ENCODE peak calls at places on chromosomes 12 and 14, in nine cellular contexts. T is MG63; G is body of pancreas; M is Panc1; N is hepatocyte; Y is mucosa of descending colon; Q is psoas muscle; J is mammary epithelial cell; I is naive thymus-derived CD4-positive, alpha-beta T cell. K is an unnamed sample. For H3K9me3, the result is how much of the 10 kb centered on the place peaks cover.

GRCh38 chr12:116628989-116629388 is 69.8 kb downstream of the MAP1LC3B2 start:
- DNase-seq in G (no peak), Y (no peak), M (no peak), Q (no peak), N (no peak), T (no peak), J (no peak), I (no peak), K (no peak)

GRCh38 chr12:107515446-107515958 is 170.1 kb upstream of the PWP1 start:
- DNase-seq in J (peak), N (peak), T (peak), M (no peak), Y (no peak), I (no peak), Q (peak), G (peak), K (no peak)

GRCh38 chr12:27844427-27845090 is 64.5 kb upstream of the MANSC4 start:
- DNase-seq in Y (no peak), N (peak), J (peak), I (no peak), M (no peak), G (peak), Q (no peak), T (no peak), K (no peak)

GRCh38 chr14:61877768-61878167 is 115.5 kb downstream of the SNAPC1 start:
- DNase-seq in Y (no peak), G (no peak), T (no peak), N (no peak), J (no peak), Q (no peak), I (no peak), M (no peak), K (no peak)

GRCh38 chr12:3130053-3130805 is 53.0 kb downstream of the TSPAN9 start:
- DNase-seq in N (no peak), J (peak), Y (no peak), Q (no peak), T (peak), G (no peak), M (no peak), I (no peak), K (no peak)

GRCh38 chr12:41514050-41514449 is 325.9 kb downstream of the PDZRN4 start:
- DNase-seq in G (no peak), J (no peak), N (no peak), I (no peak), M (no peak), Q (no peak), T (no peak), Y (no peak), K (no peak)

GRCh38 chr12:122873540-122873939 is 22.4 kb downstream of the VPS37B start:
- DNase-seq in I (no peak), T (no peak), M (no peak), G (no peak), Y (no peak), N (no peak), J (no peak), Q (no peak), K (no peak)

GRCh38 chr14:32542507-32542906 is 213.4 kb downstream of the AKAP6 start:
- DNase-seq in Y (no peak), J (no peak), N (no peak), T (no peak), Q (no peak), I (no peak), G (peak), M (no peak), K (no peak)

GRCh38 chr14:103552011-103552797 is 10.3 kb downstream of the BAG5 start:
- DNase-seq in Q (peak), Y (peak), J (peak), G (no peak), N (no peak), M (no peak), T (peak), I (no peak), K (no peak)

GRCh38 chr14:35988972-35989690 is 163.0 kb downstream of the BRMS1L start:
- DNase-seq in T (no peak), G (no peak), Y (no peak), N (no peak), I (no peak), J (peak), Q (no peak), M (no peak), K (no peak)

GRCh38 chr14:35986219-35986573 is 160.1 kb downstream of the BRMS1L start:
- DNase-seq in G (no peak), Y (no peak), I (no peak), J (no peak), M (no peak), Q (no peak), T (no peak), N (no peak), K (no peak)

GRCh38 chr14:35987731-35988130 is 161.6 kb downstream of the BRMS1L start:
- DNase-seq in I (no peak), G (no peak), M (no peak), N (no peak), J (no peak), Y (no peak), Q (no peak), T (no peak), K (no peak)

GRCh38 chr14:35988550-35988949 is 162.4 kb downstream of the BRMS1L start:
- DNase-seq in G (no peak), Y (no peak), Q (no peak), N (no peak), T (no peak), M (no peak), I (no peak), J (no peak), K (no peak)

GRCh38 chr14:35985504-35986218 is 159.5 kb downstream of the BRMS1L start:
- DNase-seq in Q (no peak), G (no peak), Y (no peak), I (no peak), J (no peak), N (no peak), M (no peak), T (no peak), K (no peak)
- H3K9me3 ChIP-seq in Q (under half), G (under half), Y (under half), I (under half), J (under half), N (under half), M (under half), T (under half), K (under half)

GRCh38 chr14:43297794-43298193 is 1209.3 kb downstream of the FSCB start:
- DNase-seq in T (no peak), I (no peak), Y (no peak), G (no peak), N (no peak), M (no peak), J (no peak), Q (no peak), K (no peak)
- H3K9me3 ChIP-seq in T (under half), I (under half), Y (under half), G (under half), N (under half), M (under half), J (under half), Q (under half), K (under half)

GRCh38 chr12:21324551-21324950 is 10.2 kb downstream of the SLCO1A2 start:
- DNase-seq in M (no peak), G (no peak), J (no peak), I (no peak), N (no peak), Y (no peak), T (no peak), Q (no peak), K (no peak)

GRCh38 chr12:21323736-21324135 is 11.0 kb downstream of the SLCO1A2 start:
- DNase-seq in N (no peak), J (no peak), M (no peak), I (no peak), Y (no peak), Q (no peak), T (no peak), G (no peak), K (no peak)

GRCh38 chr12:21334100-21334499 is 617 bp downstream of the SLCO1A2 start:
- DNase-seq in G (no peak), I (no peak), Y (no peak), T (no peak), Q (no peak), N (no peak), M (no peak), J (no peak), K (no peak)

GRCh38 chr12:21330682-21331253 is 3.9 kb downstream of the SLCO1A2 start:
- DNase-seq in J (no peak), M (no peak), G (no peak), T (no peak), Y (no peak), Q (no peak), I (no peak), N (no peak), K (no peak)

DNA sequence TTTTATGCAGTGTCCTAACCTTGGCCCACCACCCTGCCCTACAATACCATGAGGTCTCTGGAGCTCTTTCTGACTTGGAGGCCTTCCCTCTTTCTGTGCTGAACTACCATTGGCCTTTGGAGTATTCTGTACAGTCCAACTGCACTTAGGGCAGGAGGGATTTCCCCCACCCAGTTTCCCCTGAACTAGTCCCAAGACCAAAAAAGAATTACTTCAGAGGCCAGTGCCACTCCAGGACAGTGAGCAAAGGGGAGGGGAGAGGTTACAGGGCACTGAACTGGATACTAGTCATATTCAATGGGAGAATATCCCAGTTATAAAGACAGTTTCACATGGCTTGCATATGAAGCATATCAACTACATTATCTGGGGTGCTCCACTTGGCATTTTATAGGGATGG is 6.1 kb downstream of the SLCO1A2 start:
- DNase-seq in Q (no peak), N (no peak), I (no peak), G (no peak), T (no peak), J (no peak), M (no peak), Y (no peak), K (no peak)
- H3K9me3 ChIP-seq in Q (under half), N (under half), I (under half), G (under half), T (under half), J (under half), M (under half), Y (under half), K (under half)

GRCh38 chr12:130454296-130454695 is 116.6 kb downstream of the PIWIL1 start:
- DNase-seq in N (no peak), Y (no peak), T (no peak), Q (no peak), I (no peak), M (no peak), G (no peak), J (no peak), K (no peak)
- H3K9me3 ChIP-seq in N (under half), Y (under half), T (under half), Q (under half), I (under half), M (under half), G (under half), J (under half), K (under half)

GRCh38 chr14:29664515-29664914 is 263.1 kb downstream of the PRKD1 start:
- DNase-seq in M (no peak), Q (no peak), Y (no peak), J (no peak), N (no peak), G (no peak), T (no peak), I (no peak), K (no peak)

GRCh38 chr14:29668201-29668600 is 259.4 kb downstream of the PRKD1 start:
- DNase-seq in T (no peak), Y (no peak), I (no peak), G (no peak), N (no peak), Q (no peak), J (no peak), M (no peak), K (no peak)

GRCh38 chr14:29663281-29663801 is 264.3 kb downstream of the PRKD1 start:
- DNase-seq in N (no peak), Q (no peak), T (no peak), G (no peak), J (no peak), M (no peak), I (no peak), Y (no peak), K (no peak)
- H3K9me3 ChIP-seq in N (under half), Q (under half), T (under half), G (under half), J (under half), M (under half), I (under half), Y (under half), K (under half)